ENCODE peak calls at places on chromosomes 3 and 15, in seven cellular contexts. U, Q, N, T, J, V and A are unnamed samples.

GRCh38 chr15:52649686-52650085 is 29.5 kb downstream of the ATOSA start:
- DNase-seq in U (no peak), Q (no peak), N (peak), T (no peak), J (no peak), V (peak), A (no peak)

GRCh38 chr15:74006774-74007639 is 12.5 kb downstream of the PML start:
- DNase-seq in U (no peak), Q (no peak), N (no peak), T (no peak), J (no peak), V (no peak), A (no peak)

GRCh38 chr3:155791190-155791589 is 14.9 kb downstream of the C3orf33 start:
- DNase-seq in U (no peak), Q (no peak), N (peak), T (no peak), J (no peak), V (no peak), A (no peak)

GRCh38 chr3:196998966-196999760 is 30.5 kb downstream of the MELTF start:
- DNase-seq in U (no peak), Q (no peak), N (no peak), T (no peak), J (no peak), V (no peak), A (no peak)

GRCh38 chr3:44058022-44058867 is 183.4 kb upstream of the TOPAZ1 start:
- DNase-seq in U (peak), Q (no peak), N (peak), T (peak), J (no peak), V (peak), A (peak)

GRCh38 chr15:41944313-41944940 is 27.9 kb downstream of the EHD4 start:
- DNase-seq in U (peak), Q (no peak), N (peak), T (peak), J (no peak), V (peak), A (peak)

GRCh38 chr3:119304201-119304713 is 10.1 kb downstream of the ARHGAP31 start:
- DNase-seq in U (no peak), Q (no peak), N (no peak), T (peak), J (no peak), V (peak), A (peak)

GRCh38 chr3:120450261-120450913 is 405 bp downstream of the FSTL1 start:
- DNase-seq in U (peak), Q (no peak), N (peak), T (peak), J (peak), V (peak), A (no peak)

GRCh38 chr15:43187544-43188155 is 2.4 kb downstream of the CCNDBP1 start:
- DNase-seq in U (peak), Q (no peak), N (peak), T (peak), J (no peak), V (peak), A (peak)

GRCh38 chr3:122560680-122561079 is 3.4 kb downstream of the PARP9 start:
- DNase-seq in U (peak), Q (no peak), N (peak), T (peak), J (no peak), V (peak), A (peak)

GRCh38 chr15:100457201-100457600 is 71.5 kb downstream of the CERS3 start:
- DNase-seq in U (no peak), Q (no peak), N (peak), T (no peak), J (no peak), V (peak), A (no peak)

GRCh38 chr3:108590443-108590842 is 921 bp downstream of the DZIP3 start:
- DNase-seq in U (peak), Q (no peak), N (no peak), T (no peak), J (no peak), V (no peak), A (no peak)

GRCh38 chr3:195885036-195885871 is 23.1 kb downstream of the TNK2 start:
- DNase-seq in U (no peak), Q (no peak), N (no peak), T (no peak), J (no peak), V (no peak), A (no peak)

GRCh38 chr3:182617511-182617910 is 175.8 kb upstream of the ATP11B start:
- DNase-seq in U (no peak), Q (no peak), N (no peak), T (peak), J (no peak), V (no peak), A (no peak)

GRCh38 chr3:127743676-127744075 is 70.9 kb downstream of the ABTB1 start:
- DNase-seq in U (no peak), Q (no peak), N (no peak), T (no peak), J (no peak), V (no peak), A (no peak)

GRCh38 chr3:156664285-156665178 is 9.9 kb upstream of the TIPARP start:
- DNase-seq in U (no peak), Q (no peak), N (no peak), T (no peak), J (no peak), V (no peak), A (no peak)

GRCh38 chr3:2110597-2111117 is 12.0 kb downstream of the CNTN4 start:
- DNase-seq in U (no peak), Q (no peak), N (no peak), T (no peak), J (no peak), V (no peak), A (no peak)

GRCh38 chr3:100104817-100105413 is 9.4 kb downstream of the FILIP1L start:
- DNase-seq in U (no peak), Q (no peak), N (no peak), T (peak), J (no peak), V (no peak), A (no peak)

GRCh38 chr3:194251891-194252560 is 99.1 kb downstream of the CPN2 start:
- DNase-seq in U (no peak), Q (no peak), N (no peak), T (no peak), J (no peak), V (no peak), A (no peak)

GRCh38 chr15:40302288-40302886 is 5.3 kb downstream of the PLCB2 start:
- DNase-seq in U (no peak), Q (no peak), N (no peak), T (no peak), J (no peak), V (no peak), A (no peak)

GRCh38 chr15:87287156-87287555 is 969.4 kb downstream of the NTRK3 start:
- DNase-seq in U (peak), Q (no peak), N (peak), T (peak), J (no peak), V (peak), A (peak)

GRCh38 chr15:24878153-24878552 is 76.6 kb upstream of the SNRPN start:
- DNase-seq in U (no peak), Q (no peak), N (peak), T (peak), J (peak), V (peak), A (no peak)

GRCh38 chr15:72609862-72610261 is 44.6 kb upstream of the GOLGA6B start:
- DNase-seq in U (no peak), Q (no peak), N (no peak), T (no peak), J (no peak), V (no peak), A (no peak)

GRCh38 chr15:72907733-72908132 is 124.2 kb upstream of the ADPGK start:
- DNase-seq in U (peak), Q (no peak), N (peak), T (no peak), J (no peak), V (peak), A (no peak)

GRCh38 chr15:52463638-52464037 is 65.0 kb downstream of the MYO5A start:
- DNase-seq in U (no peak), Q (no peak), N (peak), T (peak), J (no peak), V (peak), A (peak)

GRCh38 chr3:99118381-99118780 is 216.9 kb upstream of the DCBLD2 start:
- DNase-seq in U (no peak), Q (no peak), N (no peak), T (no peak), J (no peak), V (no peak), A (peak)

GRCh38 chr3:81864273-81864672 is 102.8 kb upstream of the GBE1 start:
- DNase-seq in U (peak), Q (no peak), N (peak), T (no peak), J (peak), V (peak), A (no peak)

GRCh38 chr15:41989573-41990242 is 17.4 kb upstream of the EHD4 start:
- DNase-seq in U (peak), Q (peak), N (peak), T (peak), J (peak), V (peak), A (peak)

GRCh38 chr15:42233107-42233506 is 25.0 kb upstream of the VPS39 start:
- DNase-seq in U (no peak), Q (no peak), N (no peak), T (no peak), J (no peak), V (no peak), A (no peak)

GRCh38 chr3:54967586-54968244 is 39.9 kb upstream of the LRTM1 start:
- DNase-seq in U (no peak), Q (no peak), N (peak), T (no peak), J (no peak), V (peak), A (peak)

GRCh38 chr3:54970895-54971294 is 43.0 kb upstream of the LRTM1 start:
- DNase-seq in U (no peak), Q (no peak), N (peak), T (no peak), J (no peak), V (peak), A (no peak)

GRCh38 chr3:54969652-54970051 is 41.8 kb upstream of the LRTM1 start:
- DNase-seq in U (no peak), Q (no peak), N (no peak), T (no peak), J (no peak), V (no peak), A (no peak)

GRCh38 chr3:54966979-54967378 is 39.1 kb upstream of the LRTM1 start:
- DNase-seq in U (peak), Q (no peak), N (no peak), T (no peak), J (no peak), V (no peak), A (no peak)

GRCh38 chr3:54968546-54969172 is 40.8 kb upstream of the LRTM1 start:
- DNase-seq in U (no peak), Q (no peak), N (peak), T (no peak), J (no peak), V (peak), A (peak)
- TF ChIP-seq CTCF in U (no peak), Q (no peak), N (no peak), T (no peak), J (no peak), V (no peak), A (no peak)

DNA sequence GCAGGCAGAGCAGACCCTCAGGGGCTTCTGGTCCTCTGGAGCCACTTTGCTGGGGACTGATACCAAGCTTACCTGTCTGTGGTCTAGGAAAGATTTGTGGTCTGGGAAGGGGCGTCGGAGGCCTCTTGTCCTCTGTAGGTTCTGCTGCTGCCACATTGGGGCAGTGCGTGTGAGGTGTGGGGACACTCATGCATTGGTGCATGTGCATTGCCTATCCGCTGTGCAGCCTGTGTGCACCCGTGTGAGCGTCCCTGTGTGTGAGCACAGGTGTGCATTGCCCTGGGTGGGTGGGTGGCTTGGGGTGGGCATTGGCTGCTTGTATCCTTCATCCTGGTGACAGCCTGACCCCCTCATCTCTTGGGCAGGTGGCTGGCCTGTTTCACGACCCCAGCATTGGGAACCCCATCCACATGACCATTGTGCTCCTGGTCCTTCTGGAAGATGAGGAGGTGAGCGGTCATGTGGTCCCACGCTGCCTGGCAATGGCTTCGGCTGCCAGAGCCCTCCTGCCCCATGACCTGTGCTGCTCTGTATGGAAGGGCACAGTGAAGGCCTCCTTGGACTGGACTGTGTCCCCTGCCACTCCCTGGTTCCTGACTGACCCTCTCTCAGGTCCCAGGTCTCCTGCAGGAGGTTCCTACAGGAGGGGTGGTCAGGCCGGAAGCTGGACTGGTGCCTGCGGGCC is 41.5 kb downstream of the SAXO2 start:
- DNase-seq in U (no peak), Q (no peak), N (no peak), T (no peak), J (no peak), V (no peak), A (no peak)
- TF ChIP-seq CTCF in U (no peak), Q (no peak), N (no peak), T (no peak), J (no peak), V (no peak), A (no peak)

GRCh38 chr3:112463250-112463649 is 36.0 kb downstream of the BTLA start:
- DNase-seq in U (no peak), Q (no peak), N (no peak), T (no peak), J (no peak), V (no peak), A (no peak)

GRCh38 chr3:112470791-112471190 is 28.5 kb downstream of the BTLA start:
- DNase-seq in U (no peak), Q (no peak), N (peak), T (no peak), J (no peak), V (no peak), A (peak)

GRCh38 chr3:112467584-112467983 is 31.7 kb downstream of the BTLA start:
- DNase-seq in U (no peak), Q (no peak), N (no peak), T (no peak), J (no peak), V (no peak), A (no peak)

GRCh38 chr3:112464264-112464663 is 35.0 kb downstream of the BTLA start:
- DNase-seq in U (no peak), Q (no peak), N (peak), T (no peak), J (no peak), V (peak), A (no peak)

GRCh38 chr3:112466041-112466440 is 33.2 kb downstream of the BTLA start:
- DNase-seq in U (no peak), Q (no peak), N (no peak), T (no peak), J (no peak), V (no peak), A (no peak)
- TF ChIP-seq CTCF in U (no peak), Q (no peak), N (no peak), T (no peak), J (no peak), V (no peak), A (no peak)

GRCh38 chr3:65914032-65914739 is 124.5 kb downstream of the MAGI1 start:
- DNase-seq in U (no peak), Q (no peak), N (no peak), T (no peak), J (no peak), V (peak), A (peak)
- TF ChIP-seq CTCF in U (peak), Q (no peak), N (peak), T (no peak), J (no peak), V (peak), A (no peak)

GRCh38 chr3:52041118-52041847 is 15.1 kb downstream of the DUSP7 start:
- DNase-seq in U (peak), Q (no peak), N (no peak), T (peak), J (peak), V (no peak), A (no peak)
- TF ChIP-seq CTCF in U (no peak), Q (no peak), N (peak), T (peak), J (no peak), V (peak), A (peak)

GRCh38 chr15:68195336-68196112 is 9.6 kb downstream of the CALML4 start:
- DNase-seq in U (no peak), Q (no peak), N (no peak), T (no peak), J (no peak), V (no peak), A (no peak)
- TF ChIP-seq CTCF in U (no peak), Q (no peak), N (no peak), T (peak), J (no peak), V (no peak), A (no peak)

GRCh38 chr3:53062905-53063304 is 17.0 kb upstream of the SFMBT1 start:
- DNase-seq in U (no peak), Q (no peak), N (no peak), T (no peak), J (no peak), V (no peak), A (no peak)
- TF ChIP-seq CTCF in U (no peak), Q (no peak), N (no peak), T (no peak), J (no peak), V (no peak), A (no peak)